ENCODE peak calls at places on chromosomes 7 and 10, in four cellular contexts. E is ascending aorta, C is cardiac muscle cell, Y is fibroblast of lung. M is an unnamed sample.

GRCh38 chr7:115593111-115593510 is 437.5 kb downstream of the TFEC start:
- DNase-seq in E (no peak), C (no peak), Y (no peak), M (no peak)

GRCh38 chr10:88608052-88608732 is 21.6 kb downstream of the LIPJ start:
- DNase-seq in E (no peak), C (no peak), Y (no peak), M (no peak)

GRCh38 chr7:24727165-24728120 is 29.8 kb downstream of the GSDME start:
- DNase-seq in E (no peak), C (no peak), Y (no peak), M (no peak)

GRCh38 chr7:70131807-70132565 is 533.7 kb downstream of the AUTS2 start:
- DNase-seq in E (no peak), C (no peak), Y (no peak), M (no peak)

GRCh38 chr7:4479367-4480039 is 202.6 kb upstream of the FOXK1 start:
- DNase-seq in E (no peak), C (peak; percentile 5), Y (peak; percentile 44), M (no peak)

GRCh38 chr7:43265139-43265538 is 152.7 kb downstream of the HECW1 start:
- DNase-seq in E (no peak), C (no peak), Y (no peak), M (no peak)

GRCh38 chr10:132448248-132448731 is 51.3 kb downstream of the PWWP2B start:
- DNase-seq in E (no peak), C (no peak), Y (no peak), M (no peak)

GRCh38 chr7:21617916-21618390 is 75.1 kb downstream of the DNAH11 start:
- DNase-seq in E (peak; percentile 77), C (no peak), Y (peak; percentile 76), M (no peak)

GRCh38 chr10:113026679-113027078 is 76.6 kb downstream of the TCF7L2 start:
- DNase-seq in E (no peak), C (no peak), Y (peak; percentile 97), M (no peak)

GRCh38 chr10:52226448-52226847 is 87.6 kb upstream of the DKK1 start:
- DNase-seq in E (no peak), C (no peak), Y (peak; percentile 59), M (no peak)

GRCh38 chr7:10706875-10707493 is 266.7 kb upstream of the PHF14 start:
- DNase-seq in E (no peak), C (no peak), Y (no peak), M (no peak)

GRCh38 chr7:128888756-128889095 is 21.8 kb downstream of the KCP start:
- DNase-seq in E (no peak), C (no peak), Y (no peak), M (peak; percentile 39)

GRCh38 chr7:140304071-140304799 is 94.1 kb downstream of the SLC37A3 start:
- DNase-seq in E (no peak), C (no peak), Y (peak; percentile 27), M (no peak)

GRCh38 chr10:52129410-52130178 is 184.5 kb upstream of the DKK1 start:
- DNase-seq in E (no peak), C (no peak), Y (no peak), M (no peak)

GRCh38 chr7:50371551-50372021 is 67.1 kb downstream of the IKZF1 start:
- DNase-seq in E (no peak), C (no peak), Y (no peak), M (no peak)

GRCh38 chr10:29557665-29558064 is 77.1 kb downstream of the SVIL start:
- DNase-seq in E (no peak), C (no peak), Y (no peak), M (no peak)

GRCh38 chr10:62919776-62920175 is 103.6 kb upstream of the EGR2 start:
- DNase-seq in E (no peak), C (no peak), Y (no peak), M (no peak)

GRCh38 chr10:15346440-15347141 is 24.5 kb downstream of the FAM171A1 start:
- DNase-seq in E (no peak), C (peak; percentile 35), Y (peak; percentile 75), M (no peak)

GRCh38 chr7:128811631-128812430 is 18.4 kb upstream of the FLNC start:
- DNase-seq in E (no peak), C (no peak), Y (no peak), M (no peak)

GRCh38 chr10:42928064-42928463 is 145.5 kb downstream of the BMS1 start:
- DNase-seq in E (no peak), C (no peak), Y (no peak), M (no peak)

DNA sequence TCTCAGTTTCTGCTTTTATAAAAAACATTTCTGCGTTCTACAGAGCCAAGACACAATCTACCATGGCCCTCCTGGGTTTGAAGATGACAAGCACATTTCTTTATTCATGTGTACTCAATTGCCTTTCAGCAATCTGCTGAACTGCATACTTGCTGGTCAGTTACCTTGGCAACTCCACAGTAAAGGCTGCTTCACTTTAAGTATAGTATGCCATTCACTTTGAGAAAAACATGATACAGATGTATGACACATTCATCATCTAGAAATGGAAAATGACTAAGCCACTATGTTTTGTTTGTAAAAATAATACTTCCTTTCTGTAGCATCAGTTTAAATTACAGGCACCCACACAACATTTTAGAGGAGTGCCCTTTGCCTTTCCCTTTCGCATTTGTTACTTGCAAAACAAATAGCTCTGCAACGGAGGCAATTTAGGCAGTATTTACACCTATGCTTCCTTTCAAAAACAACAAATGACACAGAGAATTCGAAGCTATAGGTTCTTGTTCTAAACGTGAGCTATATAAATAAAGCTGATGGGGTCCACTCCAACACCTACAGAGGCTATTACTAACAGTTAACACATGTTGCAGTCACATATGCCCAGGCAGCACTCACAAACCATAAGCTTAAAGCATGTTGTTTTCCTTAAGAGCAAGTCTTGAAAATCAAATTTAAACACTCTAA is 23.5 kb downstream of the SGCE start:
- DNase-seq in E (no peak), C (peak; percentile 11), Y (peak; percentile 93), M (no peak)
- H3K27me3 ChIP-seq in E (no peaks in the 10 kb centered on the region), C (no peaks in the 10 kb centered on the region), Y (no peaks in the 10 kb centered on the region), M (no peaks in the 10 kb centered on the region)

GRCh38 chr7:151630349-151630748 is 110.7 kb upstream of the RHEB start:
- DNase-seq in E (no peak), C (no peak), Y (no peak), M (no peak)

GRCh38 chr7:151631968-151632749 is 112.5 kb upstream of the RHEB start:
- DNase-seq in E (peak; percentile 90), C (peak; percentile 92), Y (peak; percentile 74), M (no peak)

GRCh38 chr7:151632750-151633515 is 113.2 kb upstream of the RHEB start:
- DNase-seq in E (peak; percentile 80), C (no peak), Y (peak; percentile 55), M (no peak)

GRCh38 chr7:151629873-151630272 is 110.2 kb upstream of the RHEB start:
- DNase-seq in E (no peak), C (peak; percentile 20), Y (no peak), M (no peak)

DNA sequence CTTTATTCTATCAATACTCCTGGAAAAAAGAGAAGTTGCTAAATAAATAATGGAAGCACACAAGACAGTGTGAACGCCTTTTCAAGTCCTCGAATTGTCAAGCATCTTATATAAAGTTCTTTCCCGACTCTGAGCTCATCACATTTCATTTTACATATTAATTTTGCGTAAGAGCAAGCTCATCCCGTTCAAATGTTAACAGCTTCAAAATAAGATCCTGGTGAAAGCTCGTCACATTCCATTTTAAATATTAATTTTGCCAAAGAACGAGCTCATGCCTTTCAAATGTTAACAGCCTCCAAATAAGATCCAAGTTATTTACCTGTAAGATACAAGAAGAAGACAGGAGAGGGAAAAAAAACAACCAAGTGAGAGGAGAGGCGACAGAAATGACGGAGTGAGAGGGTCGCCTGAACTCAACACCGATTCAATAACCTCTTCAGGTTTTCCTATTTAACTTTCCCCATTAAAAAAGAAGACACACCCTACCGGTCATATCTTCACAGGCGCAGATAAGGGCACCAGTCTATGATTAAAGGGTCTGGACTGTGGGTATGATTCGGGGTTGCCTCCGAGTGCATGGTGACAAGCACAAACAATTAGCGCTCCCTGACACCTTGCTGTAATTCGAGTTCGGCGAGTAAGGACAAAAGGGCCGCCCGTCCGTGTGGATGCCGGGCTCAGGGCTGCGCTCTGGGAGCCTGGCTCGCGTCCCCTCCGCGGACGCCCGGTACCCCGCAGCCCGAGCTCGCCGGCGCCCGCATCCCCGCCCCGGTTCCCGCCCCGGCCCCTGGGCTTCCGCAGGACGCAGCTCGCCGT is 111.7 kb upstream of the RHEB start:
- DNase-seq in E (peak; percentile 71), C (peak; percentile 56), Y (peak; percentile 39), M (no peak)
- H3K27ac ChIP-seq in E (peak overlapping the region; percentile 95), C (peak overlapping the region; percentile 96), Y (peak overlapping the region; percentile 34), M (peak overlapping the region; percentile 91)

GRCh38 chr7:1248459-1249131 is 15.9 kb downstream of the UNCX start:
- DNase-seq in E (no peak), C (no peak), Y (no peak), M (no peak)
- H3K27me3 ChIP-seq in E (peaks cover 44% of the 10 kb centered on the region), C (peaks cover 86% of the 10 kb centered on the region), Y (peaks cover 55% of the 10 kb centered on the region), M (peaks cover 100% of the 10 kb centered on the region)

GRCh38 chr10:114477285-114477684 is 73.0 kb upstream of the AFAP1L2 start:
- DNase-seq in E (no peak), C (no peak), Y (no peak), M (no peak)
- H3K27ac ChIP-seq in E (no peak overlapping the region), C (no peak overlapping the region), Y (no peak overlapping the region), M (peak overlapping the region; percentile 75)

GRCh38 chr10:100810091-100810834 is 64.9 kb downstream of the PAX2 start:
- DNase-seq in E (no peak), C (no peak), Y (no peak), M (no peak)

GRCh38 chr10:100812978-100813377 is 67.6 kb downstream of the PAX2 start:
- DNase-seq in E (no peak), C (no peak), Y (no peak), M (no peak)

GRCh38 chr10:100810835-100811116 is 65.4 kb downstream of the PAX2 start:
- DNase-seq in E (no peak), C (no peak), Y (no peak), M (no peak)

GRCh38 chr10:100811752-100812750 is 66.7 kb downstream of the PAX2 start:
- DNase-seq in E (no peak), C (no peak), Y (no peak), M (no peak)

GRCh38 chr10:100811261-100811660 is 65.9 kb downstream of the PAX2 start:
- DNase-seq in E (no peak), C (no peak), Y (no peak), M (no peak)
- H3K27me3 ChIP-seq in E (no peaks in the 10 kb centered on the region), C (peaks cover 21% of the 10 kb centered on the region), Y (peaks cover 30% of the 10 kb centered on the region), M (peaks cover 94% of the 10 kb centered on the region)

GRCh38 chr10:69358148-69358795 is 58.4 kb downstream of the TACR2 start:
- DNase-seq in E (no peak), C (no peak), Y (no peak), M (no peak)
- H3K27ac ChIP-seq in E (peak overlapping the region; percentile 96), C (no peak overlapping the region), Y (no peak overlapping the region), M (no peak overlapping the region)

GRCh38 chr7:27130540-27131389 is at the start of gene HOXA4:
- DNase-seq in E (peak; percentile 96), C (peak; percentile 49), Y (peak; percentile 82), M (peak; percentile 96)
- H3K27me3 ChIP-seq in E (no peaks in the 10 kb centered on the region), C (peaks cover 100% of the 10 kb centered on the region), Y (no peaks in the 10 kb centered on the region), M (no peaks in the 10 kb centered on the region)

M was measured in suprapubic skin.